ENCODE peak calls at places on chromosomes 16 and 17, in seven cellular contexts. M, C, K, A, Q, J and V are unnamed samples.

GRCh38 chr17:48054238-48055185 is 6.4 kb downstream of the NFE2L1 start:
- DNase-seq in Q (peak), K (peak), A (no peak), C (peak), M (peak), J (peak), V (peak)

GRCh38 chr16:67773569-67774456 is 32.5 kb downstream of the RANBP10 start:
- DNase-seq in C (no peak), J (peak), M (peak), Q (no peak), K (no peak), A (peak), V (no peak)

GRCh38 chr16:70577256-70577698 is 53.7 kb downstream of the SF3B3 start:
- DNase-seq in A (no peak), J (peak), K (no peak), C (no peak), M (peak), Q (peak), V (peak)

GRCh38 chr16:86929149-86929871 is 351.0 kb downstream of the FOXL1 start:
- DNase-seq in A (no peak), M (peak), J (peak), C (no peak), K (no peak), Q (peak), V (no peak)

GRCh38 chr16:57623251-57624043 is 5.0 kb upstream of the ADGRG1 start:
- DNase-seq in Q (peak), K (peak), J (peak), M (peak), A (peak), C (no peak), V (peak)

GRCh38 chr17:74147436-74147835 is 56.0 kb upstream of the RPL38 start:
- DNase-seq in M (no peak), A (no peak), K (peak), Q (no peak), J (no peak), C (no peak), V (no peak)

GRCh38 chr17:77798481-77798880 is 160.0 kb upstream of the TNRC6C start:
- DNase-seq in Q (no peak), K (no peak), J (no peak), A (no peak), M (no peak), C (no peak), V (no peak)

GRCh38 chr17:45429338-45430005 is 3.2 kb downstream of the ARHGAP27 start:
- DNase-seq in Q (no peak), C (no peak), A (no peak), K (peak), J (no peak), M (no peak), V (peak)

GRCh38 chr16:57308041-57308440 is 23.6 kb upstream of the PLLP start:
- DNase-seq in A (no peak), Q (peak), C (no peak), K (no peak), M (no peak), J (no peak), V (no peak)

GRCh38 chr16:58026139-58026704 is 668 bp downstream of the MMP15 start:
- DNase-seq in Q (peak), J (peak), A (no peak), C (no peak), K (no peak), M (peak), V (peak)

GRCh38 chr17:32496348-32497078 is 9.7 kb downstream of the CDK5R1 start:
- DNase-seq in A (no peak), M (peak), C (no peak), Q (peak), J (peak), K (no peak), V (peak)

GRCh38 chr17:80034977-80035686 is 540 bp downstream of the TBC1D16 start:
- DNase-seq in A (no peak), K (peak), Q (peak), M (peak), C (no peak), J (peak), V (peak)

GRCh38 chr17:61619493-61619892 is 28.5 kb upstream of the NACA2 start:
- DNase-seq in A (no peak), J (peak), M (no peak), C (no peak), K (no peak), Q (no peak), V (no peak)

GRCh38 chr17:35242158-35242804 is 591 bp upstream of the SLFN5 start:
- DNase-seq in C (peak), A (peak), M (peak), Q (peak), K (peak), J (no peak), V (peak)

GRCh38 chr16:1197237-1197866 is 27.7 kb downstream of the TPSG1 start:
- DNase-seq in M (no peak), J (no peak), K (no peak), C (no peak), Q (no peak), A (peak), V (no peak)
- H3K9ac ChIP-seq in M (no peak), J (no peak), K (no peak), C (no peak), Q (no peak), A (no peak), V (no peak)

GRCh38 chr16:14399397-14400284 is 230.4 kb downstream of the PARN start:
- DNase-seq in J (peak), K (no peak), Q (peak), C (no peak), A (peak), M (peak), V (peak)
- H3K9ac ChIP-seq in J (no peak), K (no peak), Q (no peak), C (peak), A (peak), M (no peak), V (peak)

GRCh38 chr16:71912483-71912882 is 17.2 kb downstream of the IST1 start:
- DNase-seq in Q (no peak), K (no peak), A (no peak), M (no peak), J (no peak), C (no peak), V (no peak)
- H3K9ac ChIP-seq in Q (no peak), K (no peak), A (no peak), M (no peak), J (no peak), C (no peak), V (no peak)

GRCh38 chr16:78461496-78461938 is 362.1 kb downstream of the WWOX start:
- DNase-seq in M (no peak), K (no peak), Q (no peak), C (no peak), J (peak), A (peak), V (peak)
- H3K9ac ChIP-seq in M (no peak), K (no peak), Q (no peak), C (no peak), J (no peak), A (no peak), V (no peak)

DNA sequence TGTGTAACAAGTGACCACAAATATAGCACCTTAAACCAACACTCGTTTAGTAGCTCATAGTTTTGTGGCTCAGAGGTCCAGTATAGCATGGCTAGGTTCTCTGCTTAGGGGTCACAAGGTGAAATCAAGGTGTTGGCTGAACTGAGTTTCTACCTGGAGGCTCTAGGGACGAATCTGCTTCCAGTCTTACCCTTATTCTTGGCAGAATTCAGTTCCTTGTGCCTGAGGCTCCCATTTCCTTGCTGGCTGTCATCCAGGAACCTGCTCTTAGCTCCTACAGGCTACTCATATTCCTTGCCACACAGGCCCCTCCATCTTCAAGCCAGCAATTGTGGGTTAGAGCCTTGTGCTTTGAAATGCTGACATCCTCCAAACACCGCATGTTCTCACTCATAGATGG is 212.3 kb upstream of the CDH13 start:
- DNase-seq in A (no peak), K (no peak), J (no peak), C (no peak), M (no peak), Q (no peak), V (no peak)
- H3K9ac ChIP-seq in A (no peak), K (no peak), J (no peak), C (no peak), M (no peak), Q (no peak), V (no peak)

GRCh38 chr16:20902426-20902825 is 1.9 kb downstream of the LYRM1 start:
- DNase-seq in J (no peak), C (no peak), Q (no peak), M (no peak), A (no peak), K (no peak), V (no peak)
- H3K9ac ChIP-seq in J (no peak), C (no peak), Q (peak), M (no peak), A (no peak), K (no peak), V (peak)

DNA sequence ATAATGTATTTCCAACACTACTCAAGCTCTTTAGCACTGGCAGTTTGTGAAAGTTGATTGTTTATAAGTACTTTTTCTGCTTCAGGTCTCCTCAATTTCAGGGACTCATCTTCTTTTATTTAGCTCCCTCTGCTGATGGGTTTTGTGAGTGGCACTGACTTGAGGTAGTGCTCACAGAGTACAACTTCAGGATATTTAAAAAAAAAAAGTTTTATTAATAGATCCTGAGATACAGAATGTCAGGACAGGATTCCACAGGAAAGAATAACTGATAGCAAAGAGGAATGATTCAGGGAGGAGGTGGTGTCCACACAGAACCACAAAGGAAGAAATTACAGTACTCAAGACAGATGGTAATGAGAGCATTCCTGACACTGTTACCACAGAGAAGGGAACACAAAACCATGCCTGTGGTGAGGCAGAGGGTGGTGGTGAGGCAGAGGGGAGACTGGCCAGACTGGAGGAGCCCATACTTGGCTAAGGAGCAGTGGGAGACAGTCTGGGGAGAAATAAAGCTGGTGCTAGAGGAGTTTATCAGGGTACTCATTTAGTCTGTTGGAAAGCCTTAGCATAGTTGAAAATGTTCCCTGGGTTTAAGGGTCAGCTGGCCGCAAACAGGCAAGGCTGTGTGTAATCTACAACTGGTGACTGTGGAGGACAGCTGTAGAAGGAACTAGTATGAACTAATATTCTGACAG is 63.7 kb downstream of the SPAG9 start:
- DNase-seq in M (peak), A (peak), K (peak), C (peak), J (peak), Q (peak), V (peak)
- H3K9ac ChIP-seq in M (no peak), A (peak), K (no peak), C (peak), J (no peak), Q (peak), V (peak)

GRCh38 chr16:80976946-80977345 is 29.7 kb downstream of the CMC2 start:
- DNase-seq in K (no peak), M (peak), J (no peak), A (no peak), C (no peak), Q (peak), V (no peak)

GRCh38 chr16:80971814-80972213 is 34.9 kb downstream of the CMC2 start:
- DNase-seq in K (no peak), A (no peak), C (no peak), J (no peak), M (no peak), Q (no peak), V (no peak)

GRCh38 chr16:80974649-80975376 is 31.9 kb downstream of the CMC2 start:
- DNase-seq in M (no peak), Q (no peak), A (no peak), J (peak), K (peak), C (no peak), V (no peak)

GRCh38 chr16:80972611-80973010 is 34.1 kb downstream of the CMC2 start:
- DNase-seq in J (no peak), Q (no peak), K (no peak), C (no peak), M (no peak), A (no peak), V (no peak)

GRCh38 chr16:80973991-80974390 is 32.7 kb downstream of the CMC2 start:
- DNase-seq in J (no peak), K (no peak), M (peak), C (no peak), A (no peak), Q (no peak), V (no peak)
- H3K9ac ChIP-seq in J (no peak), K (no peak), M (no peak), C (no peak), A (no peak), Q (no peak), V (no peak)